ENCODE peak calls at places on chromosome 4, in five cellular contexts. I, D, Y, S and J are unnamed samples.

GRCh38 chr4:152594981-152595916 is 59.4 kb upstream of the FBXW7 start:
- DNase-seq in I (no peak), D (no peak), Y (peak), S (peak), J (no peak)

GRCh38 chr4:24228692-24229091 is 338.8 kb upstream of the PPARGC1A start:
- DNase-seq in I (no peak), D (no peak), Y (no peak), S (no peak), J (no peak)

GRCh38 chr4:61254406-61254805 is 54.3 kb downstream of the ADGRL3 start:
- DNase-seq in I (no peak), D (no peak), Y (no peak), S (no peak), J (no peak)

GRCh38 chr4:82797048-82797590 is 1.5 kb downstream of the SCD5 start:
- DNase-seq in I (no peak), D (no peak), Y (no peak), S (no peak), J (peak)

GRCh38 chr4:143559757-143560147 is 46.2 kb downstream of the SMARCA5 start:
- DNase-seq in I (no peak), D (no peak), Y (no peak), S (no peak), J (peak)

GRCh38 chr4:53205970-53206369 is 159.9 kb downstream of the SCFD2 start:
- DNase-seq in I (no peak), D (no peak), Y (no peak), S (no peak), J (no peak)

GRCh38 chr4:142091085-142091513 is 454.7 kb downstream of the IL15 start:
- DNase-seq in I (no peak), D (no peak), Y (no peak), S (no peak), J (no peak)

GRCh38 chr4:109155682-109156243 is 146.7 kb downstream of the COL25A1 start:
- DNase-seq in I (no peak), D (no peak), Y (no peak), S (no peak), J (no peak)

GRCh38 chr4:61740950-61741638 is 541.0 kb downstream of the ADGRL3 start:
- DNase-seq in I (no peak), D (no peak), Y (no peak), S (no peak), J (no peak)

GRCh38 chr4:41142946-41143720 is 71.2 kb downstream of the APBB2 start:
- DNase-seq in I (no peak), D (no peak), Y (no peak), S (no peak), J (no peak)

GRCh38 chr4:74501579-74501978 is 56.6 kb downstream of the AREG start:
- DNase-seq in I (no peak), D (no peak), Y (no peak), S (no peak), J (no peak)

GRCh38 chr4:80016506-80016905 is 56.5 kb downstream of the ANTXR2 start:
- DNase-seq in I (no peak), D (no peak), Y (no peak), S (no peak), J (no peak)

GRCh38 chr4:77159798-77160197 is 2.8 kb downstream of the CCNG2 start:
- DNase-seq in I (no peak), D (no peak), Y (no peak), S (no peak), J (no peak)

GRCh38 chr4:1739358-1739757 is 18.0 kb downstream of the TACC3 start:
- DNase-seq in I (no peak), D (no peak), Y (no peak), S (no peak), J (no peak)

GRCh38 chr4:5870701-5871100 is 22.2 kb downstream of the CRMP1 start:
- DNase-seq in I (no peak), D (no peak), Y (no peak), S (no peak), J (no peak)

GRCh38 chr4:166622425-166622977 is 611.8 kb downstream of the SPOCK3 start:
- DNase-seq in I (no peak), D (no peak), Y (no peak), S (no peak), J (no peak)

GRCh38 chr4:1207603-1208265 is 35.4 kb upstream of the SPON2 start:
- DNase-seq in I (no peak), D (no peak), Y (no peak), S (peak), J (peak)

GRCh38 chr4:38017579-38017978 is 57.4 kb downstream of the PTTG2 start:
- DNase-seq in I (no peak), D (no peak), Y (no peak), S (no peak), J (no peak)

GRCh38 chr4:88599298-88599697 is 7.0 kb downstream of the HERC3 start:
- DNase-seq in I (no peak), D (no peak), Y (no peak), S (no peak), J (no peak)

GRCh38 chr4:82851902-82852750 is 38.8 kb downstream of the SEC31A start:
- DNase-seq in I (no peak), D (peak), Y (no peak), S (no peak), J (peak)

GRCh38 chr4:188624370-188624769 is 485.1 kb downstream of the TRIML1 start:
- DNase-seq in I (no peak), D (no peak), Y (no peak), S (no peak), J (no peak)

GRCh38 chr4:76801621-76802545 is 96.1 kb downstream of the SOWAHB start:
- DNase-seq in I (no peak), D (no peak), Y (no peak), S (peak), J (no peak)

GRCh38 chr4:148901075-148901705 is 459.0 kb upstream of the NR3C2 start:
- DNase-seq in I (no peak), D (no peak), Y (no peak), S (no peak), J (no peak)

GRCh38 chr4:85500110-85500867 is 25.3 kb downstream of the ARHGAP24 start:
- DNase-seq in I (no peak), D (no peak), Y (no peak), S (no peak), J (no peak)

GRCh38 chr4:76659103-76659490 is 224.1 kb downstream of the SHROOM3 start:
- DNase-seq in I (no peak), D (no peak), Y (no peak), S (no peak), J (no peak)

GRCh38 chr4:105957680-105958079 is 62.4 kb downstream of the NPNT start:
- DNase-seq in I (no peak), D (no peak), Y (no peak), S (no peak), J (no peak)

GRCh38 chr4:178423366-178423765 is 981.1 kb upstream of the AGA start:
- DNase-seq in I (no peak), D (no peak), Y (no peak), S (no peak), J (no peak)

GRCh38 chr4:110033994-110034393 is 121.3 kb downstream of the EGF start:
- DNase-seq in I (no peak), D (no peak), Y (peak), S (no peak), J (no peak)

GRCh38 chr4:14399919-14400706 is 602.2 kb upstream of the CPEB2 start:
- DNase-seq in I (no peak), D (no peak), Y (no peak), S (no peak), J (no peak)

GRCh38 chr4:20698382-20698781 is 1.9 kb upstream of the PACRGL start:
- DNase-seq in I (peak), D (no peak), Y (no peak), S (no peak), J (no peak)

GRCh38 chr4:73161527-73162185 is 92.1 kb upstream of the COX18 start:
- DNase-seq in I (no peak), D (no peak), Y (no peak), S (no peak), J (no peak)

GRCh38 chr4:71906096-71906495 is 122.2 kb upstream of the GC start:
- DNase-seq in I (no peak), D (no peak), Y (no peak), S (no peak), J (no peak)

GRCh38 chr4:123930971-123931370 is 534.4 kb downstream of the SPRY1 start:
- DNase-seq in I (no peak), D (peak), Y (no peak), S (no peak), J (no peak)

GRCh38 chr4:109548655-109549054 is 11.4 kb upstream of the MCUB start:
- DNase-seq in I (no peak), D (no peak), Y (no peak), S (no peak), J (no peak)

GRCh38 chr4:2063557-2064275 is 4.6 kb downstream of the NAT8L start:
- DNase-seq in I (no peak), D (no peak), Y (no peak), S (no peak), J (no peak)

GRCh38 chr4:11297201-11297600 is 131.5 kb downstream of the HS3ST1 start:
- DNase-seq in I (no peak), D (no peak), Y (no peak), S (no peak), J (no peak)

GRCh38 chr4:162931257-162931648 is 235.4 kb downstream of the NAF1 start:
- DNase-seq in I (no peak), D (no peak), Y (no peak), S (no peak), J (no peak)
- TF ChIP-seq GABPA in I (no peak), D (no peak), Y (no peak), S (no peak), J (no peak)

GRCh38 chr4:125004676-125005075 is 292.1 kb upstream of the ANKRD50 start:
- DNase-seq in I (no peak), D (no peak), Y (no peak), S (no peak), J (no peak)

GRCh38 chr4:124997907-124998306 is 285.4 kb upstream of the ANKRD50 start:
- DNase-seq in I (no peak), D (no peak), Y (no peak), S (no peak), J (no peak)

DNA sequence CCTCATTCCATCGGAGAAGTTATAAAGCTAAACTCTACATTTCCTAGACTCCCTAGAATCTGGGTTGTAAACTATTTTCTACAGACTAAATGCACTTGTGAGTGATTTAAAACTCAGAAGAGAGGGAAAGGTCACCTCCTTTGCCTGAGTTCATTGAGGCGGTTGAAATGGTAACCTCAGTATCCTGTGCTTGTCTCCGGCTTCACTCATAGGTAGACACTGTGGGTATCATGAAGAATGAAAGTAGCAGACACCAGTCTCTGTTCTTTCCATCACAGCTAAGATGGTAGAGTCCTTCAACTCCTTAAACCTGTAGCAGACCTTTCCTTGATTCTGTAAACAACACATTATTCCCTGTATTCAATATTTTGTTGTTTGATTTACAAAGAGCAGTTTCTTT is 291.3 kb upstream of the ANKRD50 start:
- DNase-seq in I (no peak), D (no peak), Y (no peak), S (no peak), J (no peak)
- TF ChIP-seq GABPA in I (no peak), D (no peak), Y (no peak), S (no peak), J (no peak)

DNA sequence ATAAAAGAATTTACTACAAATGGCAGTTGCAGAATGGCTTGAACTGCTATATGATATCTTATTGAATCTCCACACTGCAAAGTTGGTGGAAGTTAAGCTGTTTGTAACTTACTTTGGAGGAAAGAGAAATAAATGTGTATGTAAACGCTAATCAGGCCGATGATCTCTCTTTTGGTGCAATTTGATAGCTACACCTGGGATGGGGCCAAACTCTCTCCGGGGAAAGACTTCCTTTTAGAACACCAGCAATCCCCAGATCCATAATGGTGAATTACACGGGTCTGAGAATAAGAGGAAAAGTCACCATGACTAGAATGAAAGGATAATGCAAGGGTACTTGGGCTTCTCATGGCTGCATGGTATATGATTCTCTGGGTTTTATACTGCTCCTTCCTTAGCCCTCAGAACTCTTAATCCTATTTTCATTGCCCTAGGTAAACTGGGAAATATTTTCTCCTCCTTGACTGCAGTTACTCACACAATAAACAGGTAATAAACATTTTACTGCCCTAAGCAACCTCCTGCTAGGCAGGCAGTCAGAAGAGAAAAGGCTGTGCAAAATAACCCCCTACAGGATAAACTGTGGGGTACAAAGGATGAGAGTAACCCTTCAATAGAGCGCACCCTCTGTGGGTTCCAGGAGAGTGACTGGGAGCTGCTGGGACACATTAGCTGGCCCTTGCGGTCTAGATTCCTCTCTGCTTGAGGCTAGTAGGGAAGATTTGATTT is 109.3 kb downstream of the MGST2 start:
- DNase-seq in I (no peak), D (no peak), Y (no peak), S (no peak), J (peak)
- TF ChIP-seq GABPA in I (no peak), D (no peak), Y (no peak), S (no peak), J (no peak)

GRCh38 chr4:158018831-158019230 is 154.0 kb downstream of the GASK1B start:
- DNase-seq in I (no peak), D (no peak), Y (no peak), S (no peak), J (no peak)

GRCh38 chr4:158018090-158018808 is 154.6 kb downstream of the GASK1B start:
- DNase-seq in I (no peak), D (no peak), Y (no peak), S (no peak), J (no peak)

GRCh38 chr4:158016511-158016910 is 156.3 kb downstream of the GASK1B start:
- DNase-seq in I (no peak), D (no peak), Y (no peak), S (no peak), J (no peak)

GRCh38 chr4:158013858-158014257 is 159.0 kb downstream of the GASK1B start:
- DNase-seq in I (no peak), D (no peak), Y (no peak), S (no peak), J (no peak)

GRCh38 chr4:158015241-158015640 is 157.6 kb downstream of the GASK1B start:
- DNase-seq in I (no peak), D (no peak), Y (no peak), S (no peak), J (no peak)
- TF ChIP-seq GABPA in I (no peak), D (no peak), Y (no peak), S (no peak), J (peak)